ENCODE peak calls at places on chromosomes 12 and 14, in five cellular contexts. T is neuronal stem cell, L is trophoblast cell, R is H9, O is IMR-90. W is an unnamed sample. For H3K4me1, the result is how much of the 10 kb centered on the place peaks cover.

GRCh38 chr14:68796418-68797101 is 3.7 kb upstream of the ZFP36L1 start:
- DNase-seq in O (no peak), R (no peak), L (peak), T (no peak), W (peak)

GRCh38 chr12:47534695-47535094 is 171.1 kb downstream of the RPAP3 start:
- DNase-seq in L (no peak), R (no peak), O (peak), T (no peak), W (no peak)

GRCh38 chr14:21734457-21735074 is 60.9 kb upstream of the OR4E1 start:
- DNase-seq in L (peak), T (peak), R (no peak), O (peak), W (peak)

GRCh38 chr12:3490848-3491382 is at the start of gene PRMT8:
- DNase-seq in T (peak), R (peak), O (no peak), L (no peak), W (peak)

GRCh38 chr14:75438486-75439080 is 10.8 kb downstream of the JDP2 start:
- DNase-seq in T (no peak), L (no peak), O (no peak), R (peak), W (no peak)

GRCh38 chr14:51715250-51715649 is 63.5 kb downstream of the FRMD6 start:
- DNase-seq in L (no peak), O (no peak), R (no peak), T (no peak), W (no peak)

GRCh38 chr12:122965851-122966742 is at the start of gene ABCB9:
- DNase-seq in T (peak), O (peak), R (peak), L (peak), W (peak)

GRCh38 chr12:104292872-104293794 is 10.4 kb upstream of the EID3 start:
- DNase-seq in R (no peak), O (no peak), T (no peak), L (peak), W (peak)

GRCh38 chr14:92049781-92050180 is 9.9 kb upstream of the TRIP11 start:
- DNase-seq in T (no peak), L (no peak), R (no peak), O (no peak), W (no peak)

GRCh38 chr12:105018001-105018400 is 31.9 kb downstream of the NOPCHAP1 start:
- DNase-seq in T (no peak), O (peak), L (no peak), R (no peak), W (no peak)

GRCh38 chr14:96072076-96072475 is 32.9 kb downstream of the C14orf132 start:
- DNase-seq in R (peak), L (no peak), T (no peak), O (no peak), W (no peak)

GRCh38 chr14:76091036-76091435 is 60.7 kb upstream of the GPATCH2L start:
- DNase-seq in R (no peak), O (no peak), L (no peak), T (no peak), W (peak)

GRCh38 chr12:51482808-51483532 is 58.3 kb downstream of the SLC4A8 start:
- DNase-seq in R (no peak), O (no peak), L (no peak), T (no peak), W (no peak)

GRCh38 chr14:100875861-100876590 is 27.5 kb downstream of the RTL1 start:
- DNase-seq in R (no peak), O (no peak), L (no peak), T (no peak), W (no peak)

GRCh38 chr14:104423715-104424405 is 155.7 kb upstream of the C14orf180 start:
- DNase-seq in O (no peak), R (no peak), L (no peak), T (no peak), W (no peak)

GRCh38 chr14:75126121-75126544 is 715 bp downstream of the NEK9 start:
- DNase-seq in R (no peak), O (no peak), T (no peak), L (no peak), W (no peak)

GRCh38 chr14:61258985-61259384 is 22.2 kb downstream of the TMEM30B start:
- DNase-seq in L (no peak), R (no peak), O (peak), T (no peak), W (no peak)

GRCh38 chr12:119183942-119184695 is 5.4 kb downstream of the HSPB8 start:
- DNase-seq in T (no peak), L (no peak), O (no peak), R (no peak), W (no peak)

GRCh38 chr14:60648169-60648933 is 926 bp downstream of the SIX1 start:
- DNase-seq in O (peak), L (no peak), T (peak), R (peak), W (peak)

GRCh38 chr12:51906452-51907082 is 737 bp upstream of the ACVRL1 start:
- DNase-seq in O (no peak), L (no peak), T (no peak), R (no peak), W (no peak)

GRCh38 chr12:48988030-48988649 is 10.0 kb downstream of the WNT1 start:
- DNase-seq in T (peak), R (peak), L (peak), O (peak), W (peak)

GRCh38 chr12:102876883-102877282 is 40.2 kb downstream of the PAH start:
- DNase-seq in R (peak), L (no peak), O (no peak), T (no peak), W (peak)

GRCh38 chr12:12837025-12837872 is 24.1 kb downstream of the DDX47 start:
- DNase-seq in O (peak), R (peak), T (peak), L (no peak), W (peak)

GRCh38 chr14:90830931-90831701 is 14.9 kb upstream of the TTC7B start:
- DNase-seq in R (no peak), T (no peak), L (no peak), O (no peak), W (no peak)

GRCh38 chr14:49250109-49250508 is 336.1 kb downstream of the RPS29 start:
- DNase-seq in R (no peak), O (peak), L (no peak), T (no peak), W (peak)
- H3K4ac ChIP-seq in R (no peak), O (no peak), L (no peak), T (no peak), W (no peak)

DNA sequence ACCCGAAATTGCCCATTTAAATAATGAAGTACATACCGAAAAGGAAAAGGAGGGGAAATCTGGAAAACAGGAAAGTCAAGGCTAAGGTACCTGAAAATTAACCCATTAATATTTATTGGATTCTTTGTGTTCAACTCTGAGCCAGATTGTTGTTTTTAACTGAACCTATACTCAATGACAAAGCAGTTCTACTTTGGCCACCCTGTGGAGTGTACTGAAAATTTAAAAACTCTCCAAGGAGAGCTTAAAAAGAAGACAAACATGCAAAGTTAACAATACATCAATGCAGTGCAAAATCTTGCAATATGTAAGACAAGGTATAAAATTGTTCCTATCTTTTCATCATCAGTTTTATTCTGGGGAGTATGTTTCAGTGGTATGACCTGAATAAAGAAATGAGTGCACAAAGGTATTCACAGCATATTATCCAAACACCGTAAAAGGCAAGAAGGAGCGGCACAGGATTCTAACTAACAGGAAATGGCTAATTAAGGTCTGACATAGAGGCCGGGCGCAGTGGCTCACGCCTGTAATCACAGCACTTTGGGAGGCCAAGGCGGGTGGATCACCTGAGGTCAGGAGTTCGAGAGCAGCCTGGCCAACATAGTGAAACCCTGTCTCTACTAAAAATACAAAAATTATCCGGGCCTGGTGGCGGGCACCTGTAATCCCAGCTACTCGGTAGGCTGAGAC is 1.7 kb downstream of the USP44 start:
- DNase-seq in R (peak), T (no peak), O (no peak), L (no peak), W (peak)
- H3K4me1 ChIP-seq in R (under half), T (under half), O (under half), L (under half), W (under half)

GRCh38 chr12:5438671-5439200 is 6.8 kb downstream of the NTF3 start:
- DNase-seq in O (no peak), R (no peak), L (peak), T (no peak), W (peak)
- H3K4ac ChIP-seq in O (peak), R (no peak), L (no peak), T (no peak), W (no peak)

DNA sequence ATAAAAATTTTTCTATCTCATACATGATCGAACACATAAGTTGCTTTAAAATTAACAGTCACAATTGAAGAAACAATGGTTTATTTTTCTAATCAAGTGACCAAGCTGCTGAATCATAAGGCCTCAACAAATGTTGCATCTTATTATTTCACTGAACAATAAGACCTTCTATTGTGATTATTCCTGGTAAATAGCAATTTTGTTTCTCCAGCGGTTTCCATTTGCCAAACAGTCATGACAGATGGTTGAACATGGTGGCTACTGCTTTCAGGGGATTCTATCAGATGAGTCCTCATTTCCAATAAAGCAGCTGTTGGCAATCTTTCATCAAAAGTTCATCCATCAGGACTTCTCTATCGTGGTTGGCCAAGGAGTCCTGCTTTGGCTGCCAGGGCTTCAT is 13.0 kb downstream of the TOMM20L start:
- DNase-seq in T (no peak), O (no peak), R (no peak), L (no peak), W (no peak)
- H3K4me1 ChIP-seq in T (under half), O (under half), R (under half), L (under half), W (under half)

GRCh38 chr12:53078425-53079225 is 565 bp downstream of the SPRYD3 start:
- DNase-seq in R (no peak), L (no peak), T (no peak), O (peak), W (no peak)

GRCh38 chr12:53076461-53076860 is 2.7 kb downstream of the SPRYD3 start:
- DNase-seq in L (no peak), T (no peak), O (no peak), R (no peak), W (no peak)

GRCh38 chr12:53082637-53083036 is 3.4 kb upstream of the SPRYD3 start:
- DNase-seq in O (no peak), L (no peak), T (no peak), R (no peak), W (no peak)

GRCh38 chr12:53077030-53077429 is 2.2 kb downstream of the SPRYD3 start:
- DNase-seq in L (no peak), O (no peak), T (no peak), R (no peak), W (no peak)

GRCh38 chr12:53079226-53080117 is at the start of gene SPRYD3:
- DNase-seq in T (peak), R (peak), L (peak), O (peak), W (peak)
- H3K4ac ChIP-seq in T (peak), R (no peak), L (peak), O (peak), W (peak)

DNA sequence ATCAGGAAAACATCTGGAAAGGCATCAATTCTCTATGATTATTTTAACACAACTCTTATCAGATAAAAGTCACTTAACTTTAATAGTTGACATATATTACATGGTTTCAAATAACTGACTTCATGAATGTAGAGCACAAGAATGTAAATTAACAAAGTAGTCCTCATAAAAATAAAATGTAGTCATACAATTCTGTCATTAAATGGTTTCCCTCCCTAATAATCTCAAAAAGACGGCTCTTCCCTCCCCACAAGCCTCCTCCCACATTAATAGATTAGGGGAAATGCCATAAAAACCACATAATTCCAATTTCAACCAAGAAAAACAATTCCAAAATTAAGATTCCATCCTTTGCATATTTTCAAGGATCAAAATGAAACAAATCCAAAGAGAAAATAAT is 36.7 kb downstream of the SPTLC2 start:
- DNase-seq in L (no peak), O (no peak), R (no peak), T (no peak), W (no peak)
- H3K4me1 ChIP-seq in L (under half), O (under half), R (under half), T (under half), W (under half)